ENCODE peak calls at places on chromosomes 13 and 19, in seven cellular contexts. One of them, this sample, is unnamed.

GRCh38 chr19:29708553-29709439 is 6.3 kb downstream of the C19orf12 start:
- DNase-seq in mesenchymal stem cell: peak; percentile 8
- DNase-seq in dorsolateral prefrontal cortex: no peak
- DNase-seq in fibroblast of the aortic adventitia: peak; percentile 33
- DNase-seq in psoas muscle: peak; percentile 45
- DNase-seq in small intestine: peak; percentile 90
- DNase-seq in breast epithelium: no peak
- DNase-seq in this sample: peak; percentile 62

GRCh38 chr19:3653865-3654513 is 27.4 kb upstream of the CACTIN start:
- DNase-seq in mesenchymal stem cell: no peak
- DNase-seq in dorsolateral prefrontal cortex: no peak
- DNase-seq in fibroblast of the aortic adventitia: no peak
- DNase-seq in psoas muscle: no peak
- DNase-seq in small intestine: no peak
- DNase-seq in breast epithelium: no peak
- DNase-seq in this sample: no peak

GRCh38 chr13:99916366-99917103 is 55.0 kb downstream of the ZIC5 start:
- DNase-seq in mesenchymal stem cell: peak; percentile 72
- DNase-seq in dorsolateral prefrontal cortex: no peak
- DNase-seq in fibroblast of the aortic adventitia: peak; percentile 79
- DNase-seq in psoas muscle: no peak
- DNase-seq in small intestine: peak; percentile 76
- DNase-seq in breast epithelium: no peak
- DNase-seq in this sample: peak; percentile 82

GRCh38 chr13:65063753-65064152 is 2166.4 kb downstream of the PCDH9 start:
- DNase-seq in mesenchymal stem cell: no peak
- DNase-seq in dorsolateral prefrontal cortex: no peak
- DNase-seq in fibroblast of the aortic adventitia: peak; percentile 30
- DNase-seq in psoas muscle: no peak
- DNase-seq in small intestine: no peak
- DNase-seq in breast epithelium: no peak
- DNase-seq in this sample: no peak

GRCh38 chr13:111458739-111459138 is 138.3 kb downstream of the TEX29 start:
- DNase-seq in mesenchymal stem cell: no peak
- DNase-seq in dorsolateral prefrontal cortex: no peak
- DNase-seq in fibroblast of the aortic adventitia: no peak
- DNase-seq in psoas muscle: no peak
- DNase-seq in small intestine: no peak
- DNase-seq in breast epithelium: no peak
- DNase-seq in this sample: no peak

GRCh38 chr13:45119469-45119989 is 781 bp upstream of the GTF2F2 start:
- DNase-seq in mesenchymal stem cell: peak; percentile 51
- DNase-seq in dorsolateral prefrontal cortex: no peak
- DNase-seq in fibroblast of the aortic adventitia: peak; percentile 67
- DNase-seq in psoas muscle: no peak
- DNase-seq in small intestine: peak; percentile 27
- DNase-seq in breast epithelium: no peak
- DNase-seq in this sample: peak; percentile 64

GRCh38 chr13:53198017-53198416 is 169.4 kb downstream of the OLFM4 start:
- DNase-seq in mesenchymal stem cell: no peak
- DNase-seq in dorsolateral prefrontal cortex: no peak
- DNase-seq in fibroblast of the aortic adventitia: no peak
- DNase-seq in psoas muscle: no peak
- DNase-seq in small intestine: no peak
- DNase-seq in breast epithelium: no peak
- DNase-seq in this sample: no peak

GRCh38 chr19:27892500-27892899 is 1320.5 kb downstream of the UQCRFS1 start:
- DNase-seq in mesenchymal stem cell: no peak
- DNase-seq in dorsolateral prefrontal cortex: no peak
- DNase-seq in fibroblast of the aortic adventitia: no peak
- DNase-seq in psoas muscle: no peak
- DNase-seq in small intestine: no peak
- DNase-seq in breast epithelium: no peak
- DNase-seq in this sample: no peak

GRCh38 chr13:32964987-32965386 is 51.2 kb upstream of the KL start:
- DNase-seq in mesenchymal stem cell: no peak
- DNase-seq in dorsolateral prefrontal cortex: no peak
- DNase-seq in fibroblast of the aortic adventitia: no peak
- DNase-seq in psoas muscle: no peak
- DNase-seq in small intestine: no peak
- DNase-seq in breast epithelium: no peak
- DNase-seq in this sample: no peak

GRCh38 chr13:30159446-30159839 is 147.9 kb downstream of the KATNAL1 start:
- DNase-seq in mesenchymal stem cell: peak; percentile 95
- DNase-seq in dorsolateral prefrontal cortex: no peak
- DNase-seq in fibroblast of the aortic adventitia: peak; percentile 63
- DNase-seq in psoas muscle: no peak
- DNase-seq in small intestine: no peak
- DNase-seq in breast epithelium: no peak
- DNase-seq in this sample: peak; percentile 91

GRCh38 chr13:21549633-21550032 is 54.3 kb downstream of the MICU2 start:
- DNase-seq in mesenchymal stem cell: no peak
- DNase-seq in dorsolateral prefrontal cortex: no peak
- DNase-seq in fibroblast of the aortic adventitia: no peak
- DNase-seq in psoas muscle: no peak
- DNase-seq in small intestine: no peak
- DNase-seq in breast epithelium: no peak
- DNase-seq in this sample: peak; percentile 3

GRCh38 chr19:53982611-53983010 is 8.8 kb upstream of the CACNG6 start:
- DNase-seq in mesenchymal stem cell: no peak
- DNase-seq in dorsolateral prefrontal cortex: no peak
- DNase-seq in fibroblast of the aortic adventitia: peak; percentile 47
- DNase-seq in psoas muscle: peak; percentile 53
- DNase-seq in small intestine: no peak
- DNase-seq in breast epithelium: no peak
- DNase-seq in this sample: peak; percentile 48

GRCh38 chr19:15340086-15340485 is 7.7 kb upstream of the BRD4 start:
- DNase-seq in mesenchymal stem cell: no peak
- DNase-seq in dorsolateral prefrontal cortex: no peak
- DNase-seq in fibroblast of the aortic adventitia: no peak
- DNase-seq in psoas muscle: no peak
- DNase-seq in small intestine: no peak
- DNase-seq in breast epithelium: no peak
- DNase-seq in this sample: no peak

GRCh38 chr19:13430790-13431582 is 75.3 kb downstream of the CACNA1A start:
- DNase-seq in mesenchymal stem cell: peak; percentile 6
- DNase-seq in dorsolateral prefrontal cortex: peak; percentile 55
- DNase-seq in fibroblast of the aortic adventitia: peak; percentile 51
- DNase-seq in psoas muscle: peak; percentile 33
- DNase-seq in small intestine: peak; percentile 35
- DNase-seq in breast epithelium: no peak
- DNase-seq in this sample: peak; percentile 67

GRCh38 chr13:106496072-106496997 is 39.1 kb downstream of the EFNB2 start:
- DNase-seq in mesenchymal stem cell: no peak
- DNase-seq in dorsolateral prefrontal cortex: no peak
- DNase-seq in fibroblast of the aortic adventitia: no peak
- DNase-seq in psoas muscle: no peak
- DNase-seq in small intestine: peak; percentile 30
- DNase-seq in breast epithelium: no peak
- DNase-seq in this sample: peak; percentile 37

GRCh38 chr13:52010890-52011689 is at the start of gene ATP7B:
- DNase-seq in mesenchymal stem cell: peak; percentile 41
- DNase-seq in dorsolateral prefrontal cortex: no peak
- DNase-seq in fibroblast of the aortic adventitia: no peak
- DNase-seq in psoas muscle: no peak
- DNase-seq in small intestine: peak; percentile 59
- DNase-seq in breast epithelium: no peak
- DNase-seq in this sample: no peak

GRCh38 chr13:106533940-106534843 is 1.3 kb downstream of the EFNB2 start:
- DNase-seq in mesenchymal stem cell: peak; percentile 83
- DNase-seq in dorsolateral prefrontal cortex: peak; percentile 55
- DNase-seq in fibroblast of the aortic adventitia: peak; percentile 58
- DNase-seq in psoas muscle: peak; percentile 30
- DNase-seq in small intestine: peak; percentile 60
- DNase-seq in breast epithelium: no peak
- DNase-seq in this sample: peak; percentile 76

GRCh38 chr19:2428027-2428690 is 773 bp upstream of the TIMM13 start:
- DNase-seq in mesenchymal stem cell: no peak
- DNase-seq in dorsolateral prefrontal cortex: peak; percentile 57
- DNase-seq in fibroblast of the aortic adventitia: peak; percentile 41
- DNase-seq in psoas muscle: peak; percentile 49
- DNase-seq in small intestine: peak; percentile 58
- DNase-seq in breast epithelium: no peak
- DNase-seq in this sample: peak; percentile 40

GRCh38 chr19:49637865-49638350 is 2.0 kb downstream of the RRAS start:
- DNase-seq in mesenchymal stem cell: peak; percentile 83
- DNase-seq in dorsolateral prefrontal cortex: no peak
- DNase-seq in fibroblast of the aortic adventitia: peak; percentile 81
- DNase-seq in psoas muscle: peak; percentile 87
- DNase-seq in small intestine: peak; percentile 93
- DNase-seq in breast epithelium: peak; percentile 73
- DNase-seq in this sample: peak; percentile 84

GRCh38 chr13:33286143-33286542 is 588 bp upstream of the STARD13 start:
- DNase-seq in mesenchymal stem cell: no peak
- DNase-seq in dorsolateral prefrontal cortex: no peak
- DNase-seq in fibroblast of the aortic adventitia: peak; percentile 59
- DNase-seq in psoas muscle: no peak
- DNase-seq in small intestine: peak; percentile 58
- DNase-seq in breast epithelium: no peak
- DNase-seq in this sample: no peak

DNA sequence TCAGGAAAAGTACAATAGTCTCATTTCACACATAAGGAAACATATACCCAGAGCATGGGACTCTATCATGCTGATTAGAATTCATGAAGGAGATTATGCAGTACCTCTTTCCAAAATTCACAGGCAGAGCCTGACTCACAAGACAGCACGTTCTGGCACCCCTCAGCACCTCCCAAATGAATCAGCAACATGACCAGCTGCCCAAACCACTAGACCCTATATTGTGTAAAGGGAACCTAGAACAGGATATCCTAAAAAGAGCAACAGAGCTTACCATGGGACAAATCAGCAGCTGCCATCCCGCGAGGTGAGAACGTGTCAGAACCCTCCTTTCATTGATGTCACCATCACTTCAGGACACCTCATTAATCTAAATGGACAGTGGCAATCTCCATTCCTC is 2.5 kb downstream of the ZNF426 start:
- DNase-seq in mesenchymal stem cell: no peak
- DNase-seq in dorsolateral prefrontal cortex: no peak
- DNase-seq in fibroblast of the aortic adventitia: no peak
- DNase-seq in psoas muscle: no peak
- DNase-seq in small intestine: no peak
- DNase-seq in breast epithelium: no peak
- DNase-seq in this sample: peak; percentile 23
- H3K4me3 ChIP-seq in mesenchymal stem cell: peak overlapping the region; percentile 71
- H3K4me3 ChIP-seq in dorsolateral prefrontal cortex: no peak overlapping the region
- H3K4me3 ChIP-seq in fibroblast of the aortic adventitia: no peak overlapping the region
- H3K4me3 ChIP-seq in psoas muscle: no peak overlapping the region
- H3K4me3 ChIP-seq in small intestine: no peak overlapping the region
- H3K4me3 ChIP-seq in breast epithelium: no peak overlapping the region
- H3K4me3 ChIP-seq in this sample: no peak overlapping the region

DNA sequence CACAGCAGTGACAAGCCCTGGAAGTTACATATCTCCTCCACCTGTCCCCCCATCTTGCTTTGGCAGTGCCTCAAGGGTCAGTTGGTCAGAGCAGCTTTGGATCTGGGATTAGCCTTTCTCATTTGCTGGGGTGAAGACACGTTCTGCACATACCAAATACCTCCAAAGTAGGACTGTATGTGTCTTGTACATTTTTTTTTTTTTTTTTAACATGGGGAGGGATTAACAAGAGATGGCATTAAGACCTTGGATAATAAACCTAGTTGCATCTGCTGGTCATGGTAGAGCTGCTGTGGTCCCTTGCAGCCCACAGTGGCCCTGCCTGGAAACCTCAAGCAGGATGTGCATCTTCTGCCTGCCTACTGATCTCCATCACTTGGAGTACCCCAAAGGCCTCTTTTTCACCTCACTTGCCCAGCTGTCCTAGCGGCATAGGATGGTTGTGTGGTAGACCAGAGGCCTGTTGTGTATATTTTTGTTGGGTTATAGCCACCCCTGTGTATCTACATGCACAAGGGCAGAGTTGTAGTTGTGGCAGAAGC is 2.5 kb downstream of the RPS19 start:
- DNase-seq in mesenchymal stem cell: no peak
- DNase-seq in dorsolateral prefrontal cortex: no peak
- DNase-seq in fibroblast of the aortic adventitia: no peak
- DNase-seq in psoas muscle: no peak
- DNase-seq in small intestine: no peak
- DNase-seq in breast epithelium: no peak
- DNase-seq in this sample: no peak
- H3K4me3 ChIP-seq in mesenchymal stem cell: peak overlapping the region; percentile 100
- H3K4me3 ChIP-seq in dorsolateral prefrontal cortex: no peak overlapping the region
- H3K4me3 ChIP-seq in fibroblast of the aortic adventitia: peak overlapping the region; percentile 98
- H3K4me3 ChIP-seq in psoas muscle: peak overlapping the region; percentile 94
- H3K4me3 ChIP-seq in small intestine: no peak overlapping the region
- H3K4me3 ChIP-seq in breast epithelium: no peak overlapping the region
- H3K4me3 ChIP-seq in this sample: no peak overlapping the region

GRCh38 chr13:110306960-110307696 is at the start of the genes COL4A1 and COL4A2:
- DNase-seq in mesenchymal stem cell: peak; percentile 84
- DNase-seq in dorsolateral prefrontal cortex: no peak
- DNase-seq in fibroblast of the aortic adventitia: peak; percentile 43
- DNase-seq in psoas muscle: peak; percentile 83
- DNase-seq in small intestine: no peak
- DNase-seq in breast epithelium: peak; percentile 57
- DNase-seq in this sample: peak; percentile 91
- H3K4me3 ChIP-seq in mesenchymal stem cell: peak within 1 kb of the TSS; percentile 94
- H3K4me3 ChIP-seq in dorsolateral prefrontal cortex: peak within 1 kb of the TSS; percentile 66
- H3K4me3 ChIP-seq in fibroblast of the aortic adventitia: peak within 1 kb of the TSS; percentile 74
- H3K4me3 ChIP-seq in psoas muscle: peak within 1 kb of the TSS; percentile 77
- H3K4me3 ChIP-seq in small intestine: peak within 1 kb of the TSS; percentile 42
- H3K4me3 ChIP-seq in breast epithelium: peak within 1 kb of the TSS; percentile 64
- H3K4me3 ChIP-seq in this sample: peak within 1 kb of the TSS; percentile 88

DNA sequence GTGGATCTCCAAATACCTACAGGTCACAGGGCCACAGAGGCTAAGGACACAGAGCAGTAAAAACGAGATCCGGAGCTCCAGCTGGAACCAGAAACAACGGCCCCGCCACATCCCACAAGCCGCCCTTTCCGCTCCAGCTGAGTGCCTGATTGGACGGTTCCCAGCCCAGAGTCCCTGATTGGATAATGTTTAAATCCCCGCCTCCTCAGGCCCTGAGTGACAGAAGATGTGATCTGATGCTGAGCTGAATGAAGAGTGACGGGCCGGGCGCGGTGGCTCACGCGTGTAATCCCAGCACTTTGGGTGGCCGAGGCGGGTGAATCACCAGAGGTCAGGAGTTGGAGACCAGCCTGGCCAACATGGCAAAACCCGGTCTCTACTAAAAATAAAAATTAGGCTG is at the start of gene ZNF99:
- DNase-seq in mesenchymal stem cell: no peak
- DNase-seq in dorsolateral prefrontal cortex: peak; percentile 72
- DNase-seq in fibroblast of the aortic adventitia: no peak
- DNase-seq in psoas muscle: peak; percentile 47
- DNase-seq in small intestine: no peak
- DNase-seq in breast epithelium: peak; percentile 81
- DNase-seq in this sample: no peak
- H3K4me3 ChIP-seq in mesenchymal stem cell: no peak within 1 kb of the TSS
- H3K4me3 ChIP-seq in dorsolateral prefrontal cortex: peak within 1 kb of the TSS; percentile 61
- H3K4me3 ChIP-seq in fibroblast of the aortic adventitia: no peak within 1 kb of the TSS
- H3K4me3 ChIP-seq in psoas muscle: peak within 1 kb of the TSS; percentile 42
- H3K4me3 ChIP-seq in small intestine: no peak within 1 kb of the TSS
- H3K4me3 ChIP-seq in breast epithelium: peak within 1 kb of the TSS; percentile 37
- H3K4me3 ChIP-seq in this sample: no peak within 1 kb of the TSS

GRCh38 chr19:44731622-44732021 is 16.9 kb upstream of the BCL3 start:
- DNase-seq in mesenchymal stem cell: no peak
- DNase-seq in dorsolateral prefrontal cortex: no peak
- DNase-seq in fibroblast of the aortic adventitia: no peak
- DNase-seq in psoas muscle: no peak
- DNase-seq in small intestine: no peak
- DNase-seq in breast epithelium: no peak
- DNase-seq in this sample: no peak
- H3K4me3 ChIP-seq in mesenchymal stem cell: no peak overlapping the region
- H3K4me3 ChIP-seq in dorsolateral prefrontal cortex: no peak overlapping the region
- H3K4me3 ChIP-seq in fibroblast of the aortic adventitia: no peak overlapping the region
- H3K4me3 ChIP-seq in psoas muscle: no peak overlapping the region
- H3K4me3 ChIP-seq in small intestine: no peak overlapping the region
- H3K4me3 ChIP-seq in breast epithelium: no peak overlapping the region
- H3K4me3 ChIP-seq in this sample: no peak overlapping the region